ENCODE peak calls at places on chromosomes 16 and 17, in four cellular contexts. P, Y, S and L are unnamed samples.

GRCh38 chr17:1767358-1767757 is 5.5 kb downstream of the SERPINF1 start:
- DNase-seq in P (no peak), Y (no peak), S (no peak), L (no peak)

GRCh38 chr17:28917029-28917428 is 14.2 kb upstream of the DHRS13 start:
- DNase-seq in P (no peak), Y (no peak), S (no peak), L (no peak)

GRCh38 chr17:67784364-67785121 is 40.8 kb upstream of the BPTF start:
- DNase-seq in Y (no peak), S (no peak), P (peak), L (no peak)

GRCh38 chr17:72715906-72716572 is 376.4 kb downstream of the SLC39A11 start:
- DNase-seq in P (no peak), S (peak), Y (no peak), L (no peak)

GRCh38 chr16:64089697-64090096 is 1032.2 kb downstream of the CDH11 start:
- DNase-seq in Y (no peak), P (peak), S (no peak), L (no peak)

GRCh38 chr17:2395258-2396170 is 5.3 kb downstream of the MNT start:
- DNase-seq in P (no peak), Y (no peak), S (no peak), L (no peak)

GRCh38 chr16:74468807-74469511 is 47.7 kb upstream of the CLEC18B start:
- DNase-seq in Y (no peak), P (no peak), S (no peak), L (no peak)

GRCh38 chr17:43576563-43577229 is 30.6 kb upstream of the ETV4 start:
- DNase-seq in Y (peak), S (no peak), P (peak), L (no peak)

GRCh38 chr16:4523686-4524085 is 14.9 kb downstream of the CDIP1 start:
- DNase-seq in Y (no peak), P (no peak), S (no peak), L (no peak)

GRCh38 chr17:42288985-42289862 is 926 bp downstream of the STAT5A start:
- DNase-seq in P (no peak), S (no peak), Y (no peak), L (no peak)

GRCh38 chr16:88815901-88816589 is 4.3 kb upstream of the APRT start:
- DNase-seq in P (peak), Y (no peak), S (no peak), L (no peak)